ENCODE peak calls at places on chromosomes 12 and 14, in six cellular contexts. One of them, this sample, is unnamed.
A peak's percentile ranks its signal among the peaks of the same experiment; 100 is the strongest.

GRCh38 chr14:51600658-51601057 is 51.1 kb upstream of the FRMD6 start:
- DNase-seq in fibroblast of mammary gland: no peak
- DNase-seq in dorsolateral prefrontal cortex: no peak
- DNase-seq in HL-60: no peak
- DNase-seq in neural progenitor cell: no peak
- DNase-seq in pancreas: no peak
- DNase-seq in this sample: no peak

GRCh38 chr14:104240426-104241157 is 102.2 kb downstream of the KIF26A start:
- DNase-seq in fibroblast of mammary gland: no peak
- DNase-seq in dorsolateral prefrontal cortex: no peak
- DNase-seq in HL-60: no peak
- DNase-seq in neural progenitor cell: peak; percentile 24
- DNase-seq in pancreas: no peak
- DNase-seq in this sample: no peak

GRCh38 chr12:105409881-105410471 is 79.5 kb downstream of the C12orf75 start:
- DNase-seq in fibroblast of mammary gland: peak; percentile 20
- DNase-seq in dorsolateral prefrontal cortex: no peak
- DNase-seq in HL-60: no peak
- DNase-seq in neural progenitor cell: no peak
- DNase-seq in pancreas: no peak
- DNase-seq in this sample: no peak

GRCh38 chr14:22400590-22401259 is 188.3 kb downstream of the DAD1 start:
- DNase-seq in fibroblast of mammary gland: no peak
- DNase-seq in dorsolateral prefrontal cortex: no peak
- DNase-seq in HL-60: no peak
- DNase-seq in neural progenitor cell: no peak
- DNase-seq in pancreas: no peak
- DNase-seq in this sample: no peak

GRCh38 chr12:11651785-11652184 is 2.3 kb downstream of the ETV6 start:
- DNase-seq in fibroblast of mammary gland: peak; percentile 23
- DNase-seq in dorsolateral prefrontal cortex: no peak
- DNase-seq in HL-60: no peak
- DNase-seq in neural progenitor cell: no peak
- DNase-seq in pancreas: no peak
- DNase-seq in this sample: no peak

GRCh38 chr14:47917344-47917954 is 242.0 kb upstream of the MDGA2 start:
- DNase-seq in fibroblast of mammary gland: peak; percentile 10
- DNase-seq in dorsolateral prefrontal cortex: no peak
- DNase-seq in HL-60: no peak
- DNase-seq in neural progenitor cell: peak; percentile 34
- DNase-seq in pancreas: peak; percentile 11
- DNase-seq in this sample: no peak

GRCh38 chr14:98906123-98906995 is 365.6 kb downstream of the BCL11B start:
- DNase-seq in fibroblast of mammary gland: peak; percentile 12
- DNase-seq in dorsolateral prefrontal cortex: no peak
- DNase-seq in HL-60: no peak
- DNase-seq in neural progenitor cell: peak; percentile 33
- DNase-seq in pancreas: no peak
- DNase-seq in this sample: no peak

GRCh38 chr12:75389706-75390105 is 1.2 kb upstream of the GLIPR1L2 start:
- DNase-seq in fibroblast of mammary gland: peak; percentile 10
- DNase-seq in dorsolateral prefrontal cortex: no peak
- DNase-seq in HL-60: no peak
- DNase-seq in neural progenitor cell: no peak
- DNase-seq in pancreas: no peak
- DNase-seq in this sample: no peak

GRCh38 chr12:43011383-43011926 is 421.9 kb upstream of the PRICKLE1 start:
- DNase-seq in fibroblast of mammary gland: peak; percentile 5
- DNase-seq in dorsolateral prefrontal cortex: no peak
- DNase-seq in HL-60: no peak
- DNase-seq in neural progenitor cell: no peak
- DNase-seq in pancreas: no peak
- DNase-seq in this sample: no peak

GRCh38 chr12:38424436-38424835 is 107.9 kb downstream of the ALG10B start:
- DNase-seq in fibroblast of mammary gland: no peak
- DNase-seq in dorsolateral prefrontal cortex: no peak
- DNase-seq in HL-60: no peak
- DNase-seq in neural progenitor cell: no peak
- DNase-seq in pancreas: no peak
- DNase-seq in this sample: no peak

GRCh38 chr14:61420326-61420725 is 98.9 kb downstream of the PRKCH start:
- DNase-seq in fibroblast of mammary gland: no peak
- DNase-seq in dorsolateral prefrontal cortex: no peak
- DNase-seq in HL-60: no peak
- DNase-seq in neural progenitor cell: no peak
- DNase-seq in pancreas: no peak
- DNase-seq in this sample: no peak

GRCh38 chr12:67141405-67142018 is 127.6 kb upstream of the CAND1 start:
- DNase-seq in fibroblast of mammary gland: no peak
- DNase-seq in dorsolateral prefrontal cortex: no peak
- DNase-seq in HL-60: no peak
- DNase-seq in neural progenitor cell: peak; percentile 28
- DNase-seq in pancreas: no peak
- DNase-seq in this sample: no peak

GRCh38 chr14:91888641-91889476 is 21.5 kb upstream of the TC2N start:
- DNase-seq in fibroblast of mammary gland: peak; percentile 64
- DNase-seq in dorsolateral prefrontal cortex: no peak
- DNase-seq in HL-60: no peak
- DNase-seq in neural progenitor cell: peak; percentile 63
- DNase-seq in pancreas: no peak
- DNase-seq in this sample: no peak

GRCh38 chr12:131896080-131896810 is 1.8 kb downstream of the ULK1 start:
- DNase-seq in fibroblast of mammary gland: peak; percentile 89
- DNase-seq in dorsolateral prefrontal cortex: peak; percentile 83
- DNase-seq in HL-60: no peak
- DNase-seq in neural progenitor cell: peak; percentile 91
- DNase-seq in pancreas: peak; percentile 98
- DNase-seq in this sample: no peak

GRCh38 chr14:63286071-63286470 is 32.7 kb downstream of the GPHB5 start:
- DNase-seq in fibroblast of mammary gland: no peak
- DNase-seq in dorsolateral prefrontal cortex: no peak
- DNase-seq in HL-60: no peak
- DNase-seq in neural progenitor cell: no peak
- DNase-seq in pancreas: peak; percentile 19
- DNase-seq in this sample: no peak

GRCh38 chr14:92513966-92514843 is 624 bp downstream of the RIN3 start:
- DNase-seq in fibroblast of mammary gland: peak; percentile 32
- DNase-seq in dorsolateral prefrontal cortex: no peak
- DNase-seq in HL-60: no peak
- DNase-seq in neural progenitor cell: peak; percentile 43
- DNase-seq in pancreas: no peak
- DNase-seq in this sample: no peak

GRCh38 chr14:65850429-65851145 is 438.1 kb downstream of the FUT8 start:
- DNase-seq in fibroblast of mammary gland: no peak
- DNase-seq in dorsolateral prefrontal cortex: no peak
- DNase-seq in HL-60: no peak
- DNase-seq in neural progenitor cell: no peak
- DNase-seq in pancreas: no peak
- DNase-seq in this sample: no peak

GRCh38 chr12:132649226-132649945 is 30.8 kb downstream of the P2RX2 start:
- DNase-seq in fibroblast of mammary gland: no peak
- DNase-seq in dorsolateral prefrontal cortex: no peak
- DNase-seq in HL-60: no peak
- DNase-seq in neural progenitor cell: no peak
- DNase-seq in pancreas: no peak
- DNase-seq in this sample: no peak

DNA sequence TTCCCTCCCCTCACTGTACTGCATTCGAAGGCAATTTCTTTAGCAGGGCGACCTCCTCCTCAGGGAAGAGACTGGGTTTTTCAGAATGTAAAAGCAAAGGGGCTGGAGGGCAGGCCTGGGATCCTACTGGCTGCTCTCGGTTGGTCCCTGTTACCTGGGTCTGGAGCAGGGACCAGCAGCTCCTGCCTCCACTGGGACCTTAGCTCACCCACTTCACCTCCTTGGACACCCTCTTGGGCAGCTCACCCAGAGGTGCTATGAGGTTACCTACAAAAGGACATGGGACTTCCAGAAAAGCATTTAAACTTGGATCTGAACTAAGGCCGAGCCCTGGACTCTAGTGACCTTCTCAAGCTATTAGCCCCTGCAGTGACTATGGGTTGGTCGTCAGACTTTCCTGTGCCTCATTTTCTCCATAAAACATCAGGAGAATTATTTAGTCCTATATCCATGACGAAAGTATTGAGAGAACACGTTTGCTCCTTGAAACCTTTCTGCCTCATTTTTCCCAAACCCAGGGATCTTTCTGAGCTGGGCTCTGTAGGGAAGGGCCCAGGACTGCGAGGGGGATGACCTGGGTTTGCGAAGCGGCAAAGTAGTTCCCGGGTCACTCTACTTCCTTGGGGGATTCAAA is 65.0 kb downstream of the FBXL14 start:
- DNase-seq in fibroblast of mammary gland: no peak
- DNase-seq in dorsolateral prefrontal cortex: no peak
- DNase-seq in HL-60: no peak
- DNase-seq in neural progenitor cell: no peak
- DNase-seq in pancreas: no peak
- DNase-seq in this sample: no peak
- H3K4me3 ChIP-seq in fibroblast of mammary gland: peak overlapping the region; percentile 48
- H3K4me3 ChIP-seq in dorsolateral prefrontal cortex: no peak overlapping the region
- H3K4me3 ChIP-seq in HL-60: no peak overlapping the region
- H3K4me3 ChIP-seq in neural progenitor cell: peak overlapping the region; percentile 67
- H3K4me3 ChIP-seq in pancreas: peak overlapping the region; percentile 46
- H3K4me3 ChIP-seq in this sample: peak overlapping the region; percentile 74

GRCh38 chr12:51377099-51377984 is 13.9 kb downstream of the GALNT6 start:
- DNase-seq in fibroblast of mammary gland: peak; percentile 14
- DNase-seq in dorsolateral prefrontal cortex: peak; percentile 53
- DNase-seq in HL-60: no peak
- DNase-seq in neural progenitor cell: no peak
- DNase-seq in pancreas: no peak
- DNase-seq in this sample: no peak
- TF ChIP-seq CTCF in fibroblast of mammary gland: no peak
- TF ChIP-seq CTCF in dorsolateral prefrontal cortex: no peak
- TF ChIP-seq CTCF in HL-60: no peak
- TF ChIP-seq CTCF in neural progenitor cell: no peak
- TF ChIP-seq CTCF in pancreas: no peak
- TF ChIP-seq CTCF in this sample: peak; percentile 3

GRCh38 chr12:6462234-6462995 is 8.1 kb downstream of the VAMP1 start:
- DNase-seq in fibroblast of mammary gland: no peak
- DNase-seq in dorsolateral prefrontal cortex: no peak
- DNase-seq in HL-60: no peak
- DNase-seq in neural progenitor cell: no peak
- DNase-seq in pancreas: no peak
- DNase-seq in this sample: no peak
- H3K4me3 ChIP-seq in fibroblast of mammary gland: no peak overlapping the region
- H3K4me3 ChIP-seq in dorsolateral prefrontal cortex: no peak overlapping the region
- H3K4me3 ChIP-seq in HL-60: no peak overlapping the region
- H3K4me3 ChIP-seq in neural progenitor cell: no peak overlapping the region
- H3K4me3 ChIP-seq in pancreas: no peak overlapping the region
- H3K4me3 ChIP-seq in this sample: no peak overlapping the region

GRCh38 chr14:32244404-32244803 is 41.3 kb upstream of the RNU6-8 start:
- DNase-seq in fibroblast of mammary gland: no peak
- DNase-seq in dorsolateral prefrontal cortex: no peak
- DNase-seq in HL-60: no peak
- DNase-seq in neural progenitor cell: no peak
- DNase-seq in pancreas: no peak
- DNase-seq in this sample: no peak
- TF ChIP-seq CTCF in fibroblast of mammary gland: peak; percentile 30
- TF ChIP-seq CTCF in dorsolateral prefrontal cortex: no peak
- TF ChIP-seq CTCF in HL-60: no peak
- TF ChIP-seq CTCF in neural progenitor cell: peak; percentile 12
- TF ChIP-seq CTCF in pancreas: no peak
- TF ChIP-seq CTCF in this sample: peak; percentile 7

DNA sequence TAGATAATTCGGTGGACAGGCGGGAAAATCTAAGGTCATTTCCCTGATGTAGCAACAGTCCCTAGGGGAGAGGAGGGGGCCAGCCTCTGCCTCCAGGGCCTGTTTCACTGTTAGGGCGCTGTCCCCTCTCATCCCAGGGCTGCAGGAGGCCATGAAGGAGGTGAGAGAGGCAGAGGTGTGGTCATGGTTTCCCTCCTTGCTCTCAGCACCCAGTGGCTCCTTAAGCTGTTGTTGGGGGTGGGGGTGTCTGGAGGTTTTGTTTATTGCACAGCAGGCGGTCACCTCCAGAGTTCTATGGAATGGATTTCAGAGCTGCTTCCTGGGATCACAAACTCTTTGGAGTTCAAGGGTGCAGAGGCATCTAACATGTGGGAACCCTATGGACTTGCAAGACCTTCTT is 212.5 kb upstream of the RTL1 start:
- DNase-seq in fibroblast of mammary gland: no peak
- DNase-seq in dorsolateral prefrontal cortex: no peak
- DNase-seq in HL-60: no peak
- DNase-seq in neural progenitor cell: no peak
- DNase-seq in pancreas: no peak
- DNase-seq in this sample: no peak
- H3K4me3 ChIP-seq in fibroblast of mammary gland: no peak overlapping the region
- H3K4me3 ChIP-seq in dorsolateral prefrontal cortex: no peak overlapping the region
- H3K4me3 ChIP-seq in HL-60: no peak overlapping the region
- H3K4me3 ChIP-seq in neural progenitor cell: no peak overlapping the region
- H3K4me3 ChIP-seq in pancreas: no peak overlapping the region
- H3K4me3 ChIP-seq in this sample: no peak overlapping the region

GRCh38 chr14:88750413-88750812 is 42.3 kb downstream of the EML5 start:
- DNase-seq in fibroblast of mammary gland: no peak
- DNase-seq in dorsolateral prefrontal cortex: no peak
- DNase-seq in HL-60: no peak
- DNase-seq in neural progenitor cell: no peak
- DNase-seq in pancreas: no peak
- DNase-seq in this sample: no peak
- TF ChIP-seq CTCF in fibroblast of mammary gland: no peak
- TF ChIP-seq CTCF in dorsolateral prefrontal cortex: no peak
- TF ChIP-seq CTCF in HL-60: no peak
- TF ChIP-seq CTCF in neural progenitor cell: no peak
- TF ChIP-seq CTCF in pancreas: no peak
- TF ChIP-seq CTCF in this sample: no peak